ENCODE peak calls at places on chromosomes 7 and 10, in five cellular contexts. N is upper lobe of left lung, Q is adrenal gland, O is HCT116, Z is heart left ventricle. Y is an unnamed sample.

GRCh38 chr7:137994091-137994688 is 7.7 kb downstream of the CREB3L2 start:
- DNase-seq in N (no peak), O (no peak), Z (no peak), Q (no peak), Y (peak)

GRCh38 chr10:1193561-1193960 is 137.4 kb downstream of the WDR37 start:
- DNase-seq in N (no peak), O (no peak), Z (no peak), Q (no peak), Y (no peak)

GRCh38 chr10:132940791-132941465 is 1.4 kb downstream of the CFAP46 start:
- DNase-seq in N (no peak), Z (no peak), O (no peak), Q (no peak), Y (no peak)

GRCh38 chr7:153103219-153103618 is 343.7 kb downstream of the ACTR3B start:
- DNase-seq in Z (no peak), N (no peak), Q (no peak), O (no peak), Y (no peak)

GRCh38 chr10:79424221-79425073 is 21.0 kb downstream of the ZCCHC24 start:
- DNase-seq in N (peak), Q (no peak), Z (peak), O (no peak), Y (peak)

GRCh38 chr10:126972622-126973414 is 67.6 kb downstream of the DOCK1 start:
- DNase-seq in Q (no peak), O (no peak), N (no peak), Z (no peak), Y (peak)

GRCh38 chr7:123643495-123644428 is 11.9 kb upstream of the LMOD2 start:
- DNase-seq in Q (peak), Z (peak), O (peak), N (no peak), Y (peak)

GRCh38 chr10:133381041-133381440 is 2.0 kb downstream of the PAOX start:
- DNase-seq in N (no peak), Z (no peak), O (no peak), Q (no peak), Y (no peak)

GRCh38 chr10:130615463-130615862 is 479.3 kb downstream of the GLRX3 start:
- DNase-seq in Z (no peak), Q (no peak), O (no peak), N (no peak), Y (no peak)

GRCh38 chr10:12909836-12910185 is 91.7 kb downstream of the CCDC3 start:
- DNase-seq in Q (no peak), N (peak), O (no peak), Z (no peak), Y (no peak)

GRCh38 chr7:16811555-16811954 is 6.8 kb upstream of the AGR2 start:
- DNase-seq in Q (no peak), O (no peak), Z (no peak), N (no peak), Y (no peak)

GRCh38 chr7:95011156-95011928 is 103.9 kb downstream of the PPP1R9A start:
- DNase-seq in O (no peak), Z (no peak), N (no peak), Q (no peak), Y (no peak)

GRCh38 chr10:1517684-1518083 is 219.6 kb downstream of the ADARB2 start:
- DNase-seq in Q (no peak), N (no peak), O (no peak), Z (no peak), Y (no peak)

GRCh38 chr10:33979195-33979594 is 644.7 kb upstream of the NRP1 start:
- DNase-seq in O (no peak), Q (no peak), N (no peak), Z (no peak), Y (no peak)

GRCh38 chr7:41401833-41402232 is 301.1 kb downstream of the INHBA start:
- DNase-seq in N (no peak), O (no peak), Q (no peak), Z (no peak), Y (no peak)

GRCh38 chr10:114404171-114405010 is at the start of gene AFAP1L2:
- DNase-seq in N (no peak), Z (peak), O (no peak), Q (no peak), Y (peak)

GRCh38 chr10:124625831-124626238 is 118.3 kb downstream of the FAM53B start:
- DNase-seq in N (no peak), Q (peak), O (no peak), Z (peak), Y (no peak)

GRCh38 chr10:75497997-75498797 is 66.8 kb downstream of the LRMDA start:
- DNase-seq in N (no peak), Q (peak), Z (no peak), O (peak), Y (peak)

GRCh38 chr10:22999942-23000341 is 72.1 kb downstream of the ARMC3 start:
- DNase-seq in Q (no peak), Z (no peak), N (no peak), O (no peak), Y (no peak)

GRCh38 chr7:9876053-9876452 is 1097.6 kb upstream of the PHF14 start:
- DNase-seq in Z (no peak), N (no peak), Q (no peak), O (no peak), Y (no peak)

GRCh38 chr10:123249894-123250293 is 95.7 kb downstream of the BUB3 start:
- DNase-seq in Q (no peak), N (no peak), O (no peak), Z (no peak), Y (no peak)

GRCh38 chr10:86585726-86586048 is 64.1 kb upstream of the WAPL start:
- DNase-seq in N (no peak), O (no peak), Q (no peak), Z (no peak), Y (no peak)

GRCh38 chr10:351770-352318 is 216.6 kb downstream of the ZMYND11 start:
- DNase-seq in O (no peak), Q (no peak), Z (no peak), N (no peak), Y (no peak)

GRCh38 chr10:93991596-93992284 is 2.0 kb upstream of the PLCE1 start:
- DNase-seq in Q (peak), N (peak), Z (peak), O (peak), Y (peak)

GRCh38 chr10:93436577-93436976 is 45.6 kb downstream of the MYOF start:
- DNase-seq in N (no peak), Z (peak), Q (peak), O (no peak), Y (no peak)

GRCh38 chr10:78948616-78949015 is 120.2 kb upstream of the ZMIZ1 start:
- DNase-seq in N (no peak), Q (no peak), Z (no peak), O (no peak), Y (no peak)

GRCh38 chr7:130371059-130371458 is 9.2 kb upstream of the CPA1 start:
- DNase-seq in Q (peak), Z (no peak), N (peak), O (no peak), Y (peak)

GRCh38 chr10:103637855-103638561 is 144.5 kb downstream of the NEURL1 start:
- DNase-seq in N (no peak), Q (peak), Z (peak), O (no peak), Y (peak)

GRCh38 chr7:120272261-120272895 is 597 bp upstream of the KCND2 start:
- DNase-seq in O (peak), N (no peak), Z (no peak), Q (peak), Y (peak)

GRCh38 chr10:73814896-73815718 is 3.7 kb upstream of the NDST2 start:
- DNase-seq in Q (no peak), N (no peak), O (peak), Z (no peak), Y (no peak)

GRCh38 chr7:133081119-133081604 is 728 bp downstream of the CHCHD3 start:
- DNase-seq in N (no peak), Z (peak), Q (peak), O (no peak), Y (peak)

GRCh38 chr10:13351340-13351915 is 3.3 kb upstream of the SEPHS1 start:
- DNase-seq in O (no peak), N (no peak), Z (no peak), Q (no peak), Y (no peak)

DNA sequence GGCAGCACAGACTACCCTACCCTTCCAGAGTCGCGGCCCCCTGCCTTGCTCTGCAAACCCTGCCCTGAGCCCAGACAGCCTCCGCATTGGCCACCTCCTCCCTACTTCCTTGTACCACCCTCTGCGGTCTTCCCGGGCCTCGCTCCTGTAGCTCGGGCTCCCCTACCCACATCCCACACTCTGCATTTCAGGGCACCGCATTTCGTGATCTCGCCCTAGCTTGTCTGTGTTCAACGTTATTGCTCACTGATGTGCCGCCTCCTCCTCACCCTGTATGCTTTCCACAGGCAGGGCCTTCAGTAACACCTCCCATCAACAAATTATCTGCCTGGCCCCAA is 6.6 kb downstream of the PDIA4 start:
- DNase-seq in O (no peak), N (no peak), Z (no peak), Q (no peak), Y (no peak)
- TF ChIP-seq POLR2A in O (no peak), N (no peak), Z (no peak), Q (no peak), Y (no peak)

GRCh38 chr7:88203401-88203800 is 16.4 kb downstream of the SRI start:
- DNase-seq in Z (no peak), O (no peak), N (no peak), Q (no peak), Y (no peak)

GRCh38 chr7:88204525-88205103 is 15.2 kb downstream of the SRI start:
- DNase-seq in Z (no peak), N (no peak), O (no peak), Q (no peak), Y (no peak)

GRCh38 chr7:88202799-88203198 is 17.0 kb downstream of the SRI start:
- DNase-seq in N (no peak), Z (no peak), O (no peak), Q (no peak), Y (no peak)

GRCh38 chr7:88200793-88201192 is 19.0 kb downstream of the SRI start:
- DNase-seq in O (no peak), Z (no peak), Q (no peak), N (no peak), Y (no peak)

DNA sequence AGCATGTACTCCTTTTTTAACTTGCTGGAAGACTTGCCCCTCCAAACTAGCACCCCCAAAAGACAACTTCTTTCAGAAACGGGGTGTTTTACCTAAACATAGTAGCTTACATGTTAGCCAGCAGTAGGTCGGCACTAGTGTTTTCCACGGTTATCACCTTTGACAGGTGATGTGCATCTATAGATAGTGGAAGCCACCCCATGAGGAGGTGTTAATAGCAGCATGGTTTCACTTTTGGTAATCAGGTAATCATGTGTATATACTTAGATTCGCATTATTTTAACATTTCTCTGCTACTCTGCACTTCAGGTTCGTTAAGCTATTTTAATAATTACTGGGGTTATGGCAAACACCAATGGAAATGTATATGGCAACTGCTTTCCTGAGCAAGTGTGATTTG is 17.6 kb downstream of the SRI start:
- DNase-seq in Q (no peak), N (no peak), O (no peak), Z (no peak), Y (no peak)
- TF ChIP-seq POLR2A in Q (no peak), N (no peak), O (no peak), Z (no peak), Y (no peak)

GRCh38 chr7:27210441-27211083 is 10.7 kb upstream of the HOXA13 start:
- DNase-seq in N (no peak), Z (no peak), O (no peak), Q (peak), Y (peak)
- TF ChIP-seq POLR2A in N (no peak), Z (no peak), O (no peak), Q (no peak), Y (no peak)

GRCh38 chr10:21502371-21502765 is 23.1 kb downstream of the SKIDA1 start:
- DNase-seq in N (no peak), Q (no peak), O (no peak), Z (no peak), Y (no peak)
- TF ChIP-seq POLR2A in N (no peak), Q (no peak), O (no peak), Z (no peak), Y (no peak)

GRCh38 chr7:149141893-149142292 is 5.4 kb upstream of the ZNF398 start:
- DNase-seq in Q (no peak), O (no peak), N (no peak), Z (no peak), Y (no peak)

GRCh38 chr7:149144996-149145850 is 2.0 kb upstream of the ZNF398 start:
- DNase-seq in O (peak), Z (no peak), Q (no peak), N (peak), Y (peak)

GRCh38 chr7:149150981-149151380 is 3.7 kb downstream of the ZNF398 start:
- DNase-seq in Q (no peak), N (peak), O (no peak), Z (no peak), Y (no peak)

GRCh38 chr7:149147730-149148653 is 739 bp downstream of the ZNF398 start:
- DNase-seq in O (no peak), N (peak), Q (peak), Z (peak), Y (peak)

GRCh38 chr7:149147072-149147729 is at the start of gene ZNF398:
- DNase-seq in O (no peak), Q (peak), N (peak), Z (peak), Y (peak)
- TF ChIP-seq POLR2A in O (peak), Q (peak), N (peak), Z (no peak), Y (peak)

Y was measured in body of pancreas.